ENCODE peak calls at places on chromosome 4, in five cellular contexts. N, C, O, D and W are unnamed samples.

GRCh38 chr4:7200801-7201200 is 8.5 kb downstream of the SORCS2 start:
- DNase-seq in N (no peak), C (no peak), O (no peak), D (no peak), W (no peak)

GRCh38 chr4:73446336-73446938 is 10.4 kb downstream of the AFP start:
- DNase-seq in N (no peak), C (peak; percentile 17), O (no peak), D (peak; percentile 10), W (no peak)

GRCh38 chr4:10315638-10316037 is 141.6 kb downstream of the ZNF518B start:
- DNase-seq in N (no peak), C (no peak), O (no peak), D (no peak), W (no peak)

GRCh38 chr4:48439988-48440387 is 43.2 kb upstream of the SLC10A4 start:
- DNase-seq in N (no peak), C (no peak), O (no peak), D (no peak), W (no peak)

GRCh38 chr4:2745981-2746806 is 9.9 kb downstream of the TNIP2 start:
- DNase-seq in N (peak; percentile 91), C (peak; percentile 39), O (peak; percentile 58), D (peak; percentile 36), W (no peak)

GRCh38 chr4:123995939-123996338 is 599.3 kb downstream of the SPRY1 start:
- DNase-seq in N (no peak), C (no peak), O (no peak), D (no peak), W (no peak)

GRCh38 chr4:8277356-8278008 is 7.9 kb downstream of the HTRA3 start:
- DNase-seq in N (no peak), C (no peak), O (peak; percentile 33), D (no peak), W (no peak)

GRCh38 chr4:18954538-18954937 is 933.0 kb upstream of the LCORL start:
- DNase-seq in N (no peak), C (no peak), O (no peak), D (no peak), W (no peak)

GRCh38 chr4:6095023-6095817 is 77.0 kb upstream of the C4orf50 start:
- DNase-seq in N (no peak), C (no peak), O (no peak), D (no peak), W (no peak)

GRCh38 chr4:84578540-84579409 is 4.2 kb upstream of the CDS1 start:
- DNase-seq in N (no peak), C (peak; percentile 39), O (no peak), D (peak; percentile 13), W (no peak)

GRCh38 chr4:147157860-147158701 is 212.4 kb upstream of the TTC29 start:
- DNase-seq in N (no peak), C (peak; percentile 23), O (peak; percentile 46), D (peak; percentile 3), W (no peak)

GRCh38 chr4:19983072-19983471 is 268.6 kb upstream of the SLIT2 start:
- DNase-seq in N (no peak), C (no peak), O (no peak), D (no peak), W (no peak)

GRCh38 chr4:23162275-23162674 is 469.5 kb downstream of the GBA3 start:
- DNase-seq in N (no peak), C (no peak), O (no peak), D (no peak), W (no peak)

GRCh38 chr4:48237996-48238645 is 31.5 kb downstream of the TEC start:
- DNase-seq in N (no peak), C (peak; percentile 30), O (no peak), D (no peak), W (no peak)

GRCh38 chr4:38869511-38869910 is 1.9 kb downstream of the FAM114A1 start:
- DNase-seq in N (no peak), C (no peak), O (no peak), D (no peak), W (no peak)

GRCh38 chr4:177177446-177178160 is 132.1 kb upstream of the NEIL3 start:
- DNase-seq in N (no peak), C (no peak), O (no peak), D (no peak), W (no peak)

GRCh38 chr4:117085185-117085701 is at the start of gene TRAM1L1:
- DNase-seq in N (no peak), C (peak; percentile 65), O (peak; percentile 68), D (peak; percentile 26), W (peak; percentile 49)

GRCh38 chr4:71635094-71635493 is 148.8 kb downstream of the GC start:
- DNase-seq in N (no peak), C (no peak), O (no peak), D (no peak), W (no peak)

GRCh38 chr4:115370012-115370411 is 256.6 kb upstream of the NDST4 start:
- DNase-seq in N (no peak), C (no peak), O (no peak), D (no peak), W (no peak)

GRCh38 chr4:79170077-79170476 is 155.8 kb downstream of the NAA11 start:
- DNase-seq in N (no peak), C (no peak), O (no peak), D (no peak), W (no peak)